ENCODE peak calls at places on chromosomes 3 and 15, in nine cellular contexts. One of them, this sample, is unnamed.

GRCh38 chr3:14647976-14648955 is 3.3 kb upstream of the CCDC174 start:
- DNase-seq in IMR-90: no peak
- DNase-seq in colonic mucosa: no peak
- DNase-seq in left lung: no peak
- DNase-seq in H9: no peak
- DNase-seq in coronary artery: no peak
- DNase-seq in gastrocnemius medialis: no peak
- DNase-seq in choroid plexus epithelial cell: no peak
- DNase-seq in AG04449: no peak
- DNase-seq in this sample: no peak

GRCh38 chr3:195117978-195118581 is 152.9 kb downstream of the XXYLT1 start:
- DNase-seq in colonic mucosa: peak
- DNase-seq in gastrocnemius medialis: no peak
- DNase-seq in coronary artery: no peak
- DNase-seq in choroid plexus epithelial cell: peak
- DNase-seq in H9: no peak
- DNase-seq in left lung: no peak
- DNase-seq in AG04449: no peak
- DNase-seq in IMR-90: peak
- DNase-seq in this sample: no peak

GRCh38 chr15:23497710-23498111 is 50.7 kb upstream of the GOLGA6L2 start:
- DNase-seq in colonic mucosa: no peak
- DNase-seq in left lung: no peak
- DNase-seq in choroid plexus epithelial cell: peak
- DNase-seq in H9: no peak
- DNase-seq in AG04449: no peak
- DNase-seq in IMR-90: no peak
- DNase-seq in gastrocnemius medialis: no peak
- DNase-seq in coronary artery: no peak
- DNase-seq in this sample: no peak

GRCh38 chr15:78051622-78052405 is 25.7 kb downstream of the TBC1D2B start:
- DNase-seq in gastrocnemius medialis: no peak
- DNase-seq in left lung: no peak
- DNase-seq in H9: no peak
- DNase-seq in IMR-90: peak
- DNase-seq in AG04449: no peak
- DNase-seq in colonic mucosa: peak
- DNase-seq in coronary artery: no peak
- DNase-seq in choroid plexus epithelial cell: peak
- DNase-seq in this sample: no peak

GRCh38 chr15:70023769-70024491 is 73.8 kb downstream of the TLE3 start:
- DNase-seq in left lung: no peak
- DNase-seq in choroid plexus epithelial cell: peak
- DNase-seq in IMR-90: peak
- DNase-seq in H9: no peak
- DNase-seq in colonic mucosa: no peak
- DNase-seq in coronary artery: no peak
- DNase-seq in gastrocnemius medialis: peak
- DNase-seq in AG04449: peak
- DNase-seq in this sample: no peak

GRCh38 chr3:4533489-4534443 is 40.6 kb downstream of the ITPR1 start:
- DNase-seq in AG04449: no peak
- DNase-seq in colonic mucosa: peak
- DNase-seq in gastrocnemius medialis: no peak
- DNase-seq in coronary artery: peak
- DNase-seq in choroid plexus epithelial cell: no peak
- DNase-seq in IMR-90: no peak
- DNase-seq in left lung: peak
- DNase-seq in H9: no peak
- DNase-seq in this sample: no peak

GRCh38 chr15:35751421-35752133 is 205.6 kb upstream of the DPH6 start:
- DNase-seq in choroid plexus epithelial cell: peak
- DNase-seq in IMR-90: peak
- DNase-seq in AG04449: no peak
- DNase-seq in coronary artery: no peak
- DNase-seq in colonic mucosa: peak
- DNase-seq in H9: peak
- DNase-seq in gastrocnemius medialis: peak
- DNase-seq in left lung: no peak
- DNase-seq in this sample: peak

GRCh38 chr15:35622641-35623340 is 76.8 kb upstream of the DPH6 start:
- DNase-seq in AG04449: no peak
- DNase-seq in colonic mucosa: no peak
- DNase-seq in gastrocnemius medialis: no peak
- DNase-seq in IMR-90: no peak
- DNase-seq in coronary artery: no peak
- DNase-seq in choroid plexus epithelial cell: no peak
- DNase-seq in left lung: no peak
- DNase-seq in H9: no peak
- DNase-seq in this sample: no peak

GRCh38 chr3:141929341-141929995 is 53.0 kb downstream of the ATP1B3 start:
- DNase-seq in colonic mucosa: peak
- DNase-seq in coronary artery: no peak
- DNase-seq in IMR-90: no peak
- DNase-seq in left lung: no peak
- DNase-seq in AG04449: no peak
- DNase-seq in H9: no peak
- DNase-seq in gastrocnemius medialis: no peak
- DNase-seq in choroid plexus epithelial cell: no peak
- DNase-seq in this sample: no peak

GRCh38 chr15:88257311-88257901 is 867 bp upstream of the NTRK3 start:
- DNase-seq in IMR-90: no peak
- DNase-seq in AG04449: no peak
- DNase-seq in choroid plexus epithelial cell: no peak
- DNase-seq in H9: peak
- DNase-seq in coronary artery: no peak
- DNase-seq in gastrocnemius medialis: no peak
- DNase-seq in colonic mucosa: no peak
- DNase-seq in left lung: no peak
- DNase-seq in this sample: no peak

GRCh38 chr3:37620071-37620635 is 241.5 kb upstream of the CTDSPL start:
- DNase-seq in left lung: no peak
- DNase-seq in colonic mucosa: no peak
- DNase-seq in coronary artery: peak
- DNase-seq in H9: no peak
- DNase-seq in AG04449: no peak
- DNase-seq in IMR-90: no peak
- DNase-seq in choroid plexus epithelial cell: no peak
- DNase-seq in gastrocnemius medialis: no peak
- DNase-seq in this sample: no peak

GRCh38 chr15:75214293-75215096 is 12.8 kb downstream of the C15orf39 start:
- DNase-seq in IMR-90: no peak
- DNase-seq in colonic mucosa: no peak
- DNase-seq in left lung: no peak
- DNase-seq in choroid plexus epithelial cell: no peak
- DNase-seq in AG04449: no peak
- DNase-seq in coronary artery: no peak
- DNase-seq in H9: peak
- DNase-seq in gastrocnemius medialis: no peak
- DNase-seq in this sample: no peak

GRCh38 chr3:185959609-185960517 is 22.0 kb upstream of the TRA2B start:
- DNase-seq in coronary artery: no peak
- DNase-seq in H9: no peak
- DNase-seq in left lung: no peak
- DNase-seq in IMR-90: peak
- DNase-seq in gastrocnemius medialis: peak
- DNase-seq in choroid plexus epithelial cell: peak
- DNase-seq in colonic mucosa: peak
- DNase-seq in AG04449: peak
- DNase-seq in this sample: no peak

GRCh38 chr15:55742498-55742926 is 440 bp downstream of the PRTG start:
- DNase-seq in gastrocnemius medialis: no peak
- DNase-seq in H9: no peak
- DNase-seq in colonic mucosa: peak
- DNase-seq in choroid plexus epithelial cell: peak
- DNase-seq in coronary artery: no peak
- DNase-seq in left lung: peak
- DNase-seq in AG04449: no peak
- DNase-seq in IMR-90: peak
- DNase-seq in this sample: no peak

GRCh38 chr3:150130404-150131100 is 159.9 kb upstream of the PFN2 start:
- DNase-seq in choroid plexus epithelial cell: no peak
- DNase-seq in gastrocnemius medialis: no peak
- DNase-seq in H9: peak
- DNase-seq in coronary artery: no peak
- DNase-seq in AG04449: no peak
- DNase-seq in IMR-90: no peak
- DNase-seq in colonic mucosa: no peak
- DNase-seq in left lung: no peak
- DNase-seq in this sample: no peak

GRCh38 chr3:150136242-150136641 is 165.5 kb upstream of the PFN2 start:
- DNase-seq in H9: no peak
- DNase-seq in choroid plexus epithelial cell: no peak
- DNase-seq in left lung: no peak
- DNase-seq in IMR-90: no peak
- DNase-seq in gastrocnemius medialis: no peak
- DNase-seq in AG04449: no peak
- DNase-seq in colonic mucosa: no peak
- DNase-seq in coronary artery: no peak
- DNase-seq in this sample: no peak

GRCh38 chr3:150135321-150135721 is 164.6 kb upstream of the PFN2 start:
- DNase-seq in colonic mucosa: no peak
- DNase-seq in left lung: no peak
- DNase-seq in choroid plexus epithelial cell: peak
- DNase-seq in IMR-90: peak
- DNase-seq in AG04449: no peak
- DNase-seq in coronary artery: no peak
- DNase-seq in gastrocnemius medialis: no peak
- DNase-seq in H9: no peak
- DNase-seq in this sample: no peak

GRCh38 chr3:150132101-150132749 is 161.5 kb upstream of the PFN2 start:
- DNase-seq in left lung: no peak
- DNase-seq in choroid plexus epithelial cell: peak
- DNase-seq in H9: no peak
- DNase-seq in colonic mucosa: no peak
- DNase-seq in coronary artery: no peak
- DNase-seq in AG04449: no peak
- DNase-seq in gastrocnemius medialis: no peak
- DNase-seq in IMR-90: no peak
- DNase-seq in this sample: no peak

GRCh38 chr3:150133293-150133692 is 162.6 kb upstream of the PFN2 start:
- DNase-seq in H9: no peak
- DNase-seq in choroid plexus epithelial cell: no peak
- DNase-seq in IMR-90: peak
- DNase-seq in gastrocnemius medialis: no peak
- DNase-seq in colonic mucosa: no peak
- DNase-seq in left lung: no peak
- DNase-seq in coronary artery: no peak
- DNase-seq in AG04449: no peak
- DNase-seq in this sample: no peak
- TF ChIP-seq CTCF in H9: no peak
- TF ChIP-seq CTCF in choroid plexus epithelial cell: no peak
- TF ChIP-seq CTCF in IMR-90: no peak
- TF ChIP-seq CTCF in gastrocnemius medialis: no peak
- TF ChIP-seq CTCF in colonic mucosa: no peak
- TF ChIP-seq CTCF in left lung: no peak
- TF ChIP-seq CTCF in coronary artery: no peak
- TF ChIP-seq CTCF in AG04449: no peak
- TF ChIP-seq CTCF in this sample: no peak

DNA sequence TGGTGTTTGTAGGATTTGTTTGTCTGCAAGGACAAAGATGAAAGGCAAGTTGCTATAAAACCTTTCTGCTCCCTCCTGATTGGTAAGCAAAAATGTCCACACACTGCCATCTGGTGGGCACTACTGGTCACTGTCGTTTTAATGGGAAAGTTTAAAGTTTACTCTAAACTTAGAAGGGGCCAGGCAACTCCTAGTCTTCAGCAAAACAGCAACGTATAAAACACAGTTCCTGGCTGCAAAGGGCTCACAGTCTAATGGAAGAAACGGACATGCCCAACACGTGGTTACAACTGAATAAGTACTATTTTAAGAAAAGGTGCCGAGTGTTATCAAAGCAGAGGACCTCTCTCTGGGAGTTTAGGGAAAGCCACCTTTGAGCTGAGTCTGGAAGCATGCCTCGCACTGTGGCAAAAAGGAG is 23.7 kb upstream of the TPRG1 start:
- DNase-seq in H9: peak
- DNase-seq in AG04449: no peak
- DNase-seq in colonic mucosa: peak
- DNase-seq in coronary artery: no peak
- DNase-seq in left lung: no peak
- DNase-seq in gastrocnemius medialis: peak
- DNase-seq in IMR-90: peak
- DNase-seq in choroid plexus epithelial cell: peak
- DNase-seq in this sample: peak
- TF ChIP-seq CTCF in H9: peak
- TF ChIP-seq CTCF in AG04449: peak
- TF ChIP-seq CTCF in colonic mucosa: peak
- TF ChIP-seq CTCF in coronary artery: peak
- TF ChIP-seq CTCF in left lung: peak
- TF ChIP-seq CTCF in gastrocnemius medialis: peak
- TF ChIP-seq CTCF in IMR-90: peak
- TF ChIP-seq CTCF in choroid plexus epithelial cell: peak
- TF ChIP-seq CTCF in this sample: peak

GRCh38 chr3:116007000-116007399 is 383.7 kb downstream of the GAP43 start:
- DNase-seq in choroid plexus epithelial cell: no peak
- DNase-seq in colonic mucosa: no peak
- DNase-seq in AG04449: no peak
- DNase-seq in H9: no peak
- DNase-seq in gastrocnemius medialis: no peak
- DNase-seq in IMR-90: no peak
- DNase-seq in left lung: no peak
- DNase-seq in coronary artery: no peak
- DNase-seq in this sample: no peak
- TF ChIP-seq CTCF in choroid plexus epithelial cell: no peak
- TF ChIP-seq CTCF in colonic mucosa: no peak
- TF ChIP-seq CTCF in AG04449: no peak
- TF ChIP-seq CTCF in H9: no peak
- TF ChIP-seq CTCF in gastrocnemius medialis: no peak
- TF ChIP-seq CTCF in IMR-90: no peak
- TF ChIP-seq CTCF in left lung: no peak
- TF ChIP-seq CTCF in coronary artery: no peak
- TF ChIP-seq CTCF in this sample: no peak

GRCh38 chr3:128592891-128593290 is 57.7 kb downstream of the RPN1 start:
- DNase-seq in H9: no peak
- DNase-seq in coronary artery: no peak
- DNase-seq in gastrocnemius medialis: no peak
- DNase-seq in IMR-90: no peak
- DNase-seq in choroid plexus epithelial cell: no peak
- DNase-seq in left lung: no peak
- DNase-seq in AG04449: no peak
- DNase-seq in colonic mucosa: no peak
- DNase-seq in this sample: no peak

GRCh38 chr3:128588147-128588546 is 62.5 kb downstream of the RPN1 start:
- DNase-seq in IMR-90: no peak
- DNase-seq in left lung: no peak
- DNase-seq in coronary artery: no peak
- DNase-seq in choroid plexus epithelial cell: no peak
- DNase-seq in gastrocnemius medialis: no peak
- DNase-seq in H9: no peak
- DNase-seq in AG04449: no peak
- DNase-seq in colonic mucosa: no peak
- DNase-seq in this sample: no peak

GRCh38 chr3:128591728-128592426 is 58.7 kb downstream of the RPN1 start:
- DNase-seq in coronary artery: no peak
- DNase-seq in colonic mucosa: no peak
- DNase-seq in AG04449: no peak
- DNase-seq in left lung: no peak
- DNase-seq in IMR-90: no peak
- DNase-seq in choroid plexus epithelial cell: no peak
- DNase-seq in gastrocnemius medialis: no peak
- DNase-seq in H9: no peak
- DNase-seq in this sample: no peak

GRCh38 chr3:128587391-128587790 is 63.2 kb downstream of the RPN1 start:
- DNase-seq in choroid plexus epithelial cell: no peak
- DNase-seq in gastrocnemius medialis: no peak
- DNase-seq in AG04449: no peak
- DNase-seq in H9: no peak
- DNase-seq in IMR-90: no peak
- DNase-seq in left lung: no peak
- DNase-seq in colonic mucosa: no peak
- DNase-seq in coronary artery: no peak
- DNase-seq in this sample: no peak

GRCh38 chr3:128590948-128591347 is 59.7 kb downstream of the RPN1 start:
- DNase-seq in H9: peak
- DNase-seq in gastrocnemius medialis: no peak
- DNase-seq in colonic mucosa: no peak
- DNase-seq in AG04449: no peak
- DNase-seq in coronary artery: no peak
- DNase-seq in IMR-90: no peak
- DNase-seq in choroid plexus epithelial cell: no peak
- DNase-seq in left lung: no peak
- DNase-seq in this sample: no peak
- TF ChIP-seq CTCF in H9: peak
- TF ChIP-seq CTCF in gastrocnemius medialis: no peak
- TF ChIP-seq CTCF in colonic mucosa: no peak
- TF ChIP-seq CTCF in AG04449: no peak
- TF ChIP-seq CTCF in coronary artery: no peak
- TF ChIP-seq CTCF in IMR-90: peak
- TF ChIP-seq CTCF in choroid plexus epithelial cell: peak
- TF ChIP-seq CTCF in left lung: no peak
- TF ChIP-seq CTCF in this sample: no peak